ENCODE peak calls at places on chromosome 11, in four cellular contexts. H is ELR, J is mucosa of gallbladder, D is uterus. E is an unnamed sample.

GRCh38 chr11:35192347-35192746 is 53.4 kb downstream of the CD44 start:
- DNase-seq in H (no peak), J (peak), D (peak), E (no peak)

GRCh38 chr11:1729692-1730011 is 20.7 kb downstream of the IFITM10 start:
- DNase-seq in J (no peak), D (no peak), H (no peak), E (no peak)

GRCh38 chr11:93209476-93209875 is 11.7 kb upstream of the SLC36A4 start:
- DNase-seq in H (no peak), D (no peak), J (no peak), E (no peak)

GRCh38 chr11:17550455-17551346 is 3.6 kb downstream of the OTOG start:
- DNase-seq in D (no peak), H (peak), J (no peak), E (no peak)

GRCh38 chr11:45021692-45022130 is 71.0 kb upstream of the TP53I11 start:
- DNase-seq in D (peak), H (no peak), J (peak), E (no peak)

GRCh38 chr11:130171534-130171933 is 12.0 kb downstream of the ST14 start:
- DNase-seq in D (no peak), J (no peak), H (no peak), E (no peak)

GRCh38 chr11:128069665-128070064 is 517.7 kb downstream of the ETS1 start:
- DNase-seq in D (no peak), H (no peak), J (no peak), E (no peak)

GRCh38 chr11:76469141-76469540 is 24.3 kb downstream of the EMSY start:
- DNase-seq in D (no peak), H (no peak), J (no peak), E (no peak)

GRCh38 chr11:17986007-17986710 is 26.7 kb downstream of the SERGEF start:
- DNase-seq in H (peak), D (peak), J (no peak), E (peak)

GRCh38 chr11:78261367-78261766 is 72.6 kb downstream of the USP35 start:
- DNase-seq in D (no peak), H (no peak), J (no peak), E (no peak)

GRCh38 chr11:95505927-95506426 is 275.0 kb upstream of the SESN3 start:
- DNase-seq in J (no peak), H (peak), D (no peak), E (peak)

E was measured in kidney tubule cell.